ENCODE peak calls at places on chromosomes 6 and 20, in ten cellular contexts. One of them, this sample, is unnamed.

GRCh38 chr6:48626421-48626820 is 515.4 kb upstream of the PTCHD4 start:
- DNase-seq in iris pigment epithelial cell: peak; percentile 3
- DNase-seq in AG09319: no peak
- DNase-seq in Right ventricle myocardium inferior: no peak
- DNase-seq in mammary epithelial cell: no peak
- DNase-seq in HL-60: no peak
- DNase-seq in Calu3: no peak
- DNase-seq in T-helper 1 cell: no peak
- DNase-seq in psoas muscle: no peak
- DNase-seq in RPMI8226: no peak
- DNase-seq in this sample: no peak

GRCh38 chr6:133952815-133953633 is at the start of gene TBPL1:
- DNase-seq in iris pigment epithelial cell: peak; percentile 93
- DNase-seq in AG09319: peak; percentile 89
- DNase-seq in Right ventricle myocardium inferior: peak; percentile 96
- DNase-seq in mammary epithelial cell: peak; percentile 88
- DNase-seq in HL-60: peak; percentile 82
- DNase-seq in Calu3: peak; percentile 89
- DNase-seq in T-helper 1 cell: peak; percentile 81
- DNase-seq in psoas muscle: peak; percentile 94
- DNase-seq in RPMI8226: peak; percentile 90
- DNase-seq in this sample: peak; percentile 95

GRCh38 chr6:155234687-155235543 is 28.9 kb upstream of the CLDN20 start:
- DNase-seq in iris pigment epithelial cell: peak; percentile 7
- DNase-seq in AG09319: no peak
- DNase-seq in Right ventricle myocardium inferior: no peak
- DNase-seq in mammary epithelial cell: no peak
- DNase-seq in HL-60: no peak
- DNase-seq in Calu3: no peak
- DNase-seq in T-helper 1 cell: no peak
- DNase-seq in psoas muscle: no peak
- DNase-seq in RPMI8226: no peak
- DNase-seq in this sample: no peak

GRCh38 chr6:142088858-142089216 is 43.9 kb upstream of the GJE1 start:
- DNase-seq in iris pigment epithelial cell: peak; percentile 45
- DNase-seq in AG09319: no peak
- DNase-seq in Right ventricle myocardium inferior: no peak
- DNase-seq in mammary epithelial cell: peak; percentile 67
- DNase-seq in HL-60: no peak
- DNase-seq in Calu3: no peak
- DNase-seq in T-helper 1 cell: no peak
- DNase-seq in psoas muscle: no peak
- DNase-seq in RPMI8226: no peak
- DNase-seq in this sample: no peak

GRCh38 chr6:43671801-43672690 is 15.5 kb downstream of the MRPS18A start:
- DNase-seq in iris pigment epithelial cell: no peak
- DNase-seq in AG09319: no peak
- DNase-seq in Right ventricle myocardium inferior: no peak
- DNase-seq in mammary epithelial cell: no peak
- DNase-seq in HL-60: no peak
- DNase-seq in Calu3: no peak
- DNase-seq in T-helper 1 cell: no peak
- DNase-seq in psoas muscle: no peak
- DNase-seq in RPMI8226: no peak
- DNase-seq in this sample: no peak

GRCh38 chr20:63092660-63093215 is 86.0 kb upstream of the BHLHE23 start:
- DNase-seq in iris pigment epithelial cell: no peak
- DNase-seq in AG09319: no peak
- DNase-seq in Right ventricle myocardium inferior: peak; percentile 48
- DNase-seq in mammary epithelial cell: no peak
- DNase-seq in HL-60: no peak
- DNase-seq in Calu3: no peak
- DNase-seq in T-helper 1 cell: peak; percentile 1
- DNase-seq in psoas muscle: no peak
- DNase-seq in RPMI8226: peak; percentile 31
- DNase-seq in this sample: no peak

GRCh38 chr6:45049188-45049843 is 278.8 kb upstream of the RUNX2 start:
- DNase-seq in iris pigment epithelial cell: peak; percentile 54
- DNase-seq in AG09319: no peak
- DNase-seq in Right ventricle myocardium inferior: no peak
- DNase-seq in mammary epithelial cell: peak; percentile 27
- DNase-seq in HL-60: no peak
- DNase-seq in Calu3: no peak
- DNase-seq in T-helper 1 cell: no peak
- DNase-seq in psoas muscle: no peak
- DNase-seq in RPMI8226: no peak
- DNase-seq in this sample: peak; percentile 92

GRCh38 chr20:59772931-59773913 is 160.2 kb downstream of the SYCP2 start:
- DNase-seq in iris pigment epithelial cell: no peak
- DNase-seq in AG09319: no peak
- DNase-seq in Right ventricle myocardium inferior: no peak
- DNase-seq in mammary epithelial cell: no peak
- DNase-seq in HL-60: no peak
- DNase-seq in Calu3: peak; percentile 78
- DNase-seq in T-helper 1 cell: no peak
- DNase-seq in psoas muscle: no peak
- DNase-seq in RPMI8226: no peak
- DNase-seq in this sample: no peak

GRCh38 chr6:83546636-83547035 is 34.3 kb downstream of the PRSS35 start:
- DNase-seq in iris pigment epithelial cell: peak; percentile 41
- DNase-seq in AG09319: no peak
- DNase-seq in Right ventricle myocardium inferior: no peak
- DNase-seq in mammary epithelial cell: no peak
- DNase-seq in HL-60: no peak
- DNase-seq in Calu3: peak; percentile 5
- DNase-seq in T-helper 1 cell: no peak
- DNase-seq in psoas muscle: no peak
- DNase-seq in RPMI8226: no peak
- DNase-seq in this sample: no peak

GRCh38 chr20:11772226-11772730 is 145.4 kb upstream of the BTBD3 start:
- DNase-seq in iris pigment epithelial cell: no peak
- DNase-seq in AG09319: no peak
- DNase-seq in Right ventricle myocardium inferior: no peak
- DNase-seq in mammary epithelial cell: no peak
- DNase-seq in HL-60: no peak
- DNase-seq in Calu3: no peak
- DNase-seq in T-helper 1 cell: no peak
- DNase-seq in psoas muscle: no peak
- DNase-seq in RPMI8226: no peak
- DNase-seq in this sample: no peak

GRCh38 chr6:19322691-19323470 is 514.3 kb upstream of the ID4 start:
- DNase-seq in iris pigment epithelial cell: peak; percentile 77
- DNase-seq in AG09319: no peak
- DNase-seq in Right ventricle myocardium inferior: no peak
- DNase-seq in mammary epithelial cell: peak; percentile 26
- DNase-seq in HL-60: no peak
- DNase-seq in Calu3: no peak
- DNase-seq in T-helper 1 cell: no peak
- DNase-seq in psoas muscle: no peak
- DNase-seq in RPMI8226: no peak
- DNase-seq in this sample: no peak

GRCh38 chr6:149967591-149967990 is 3.8 kb downstream of the ULBP1 start:
- DNase-seq in iris pigment epithelial cell: no peak
- DNase-seq in AG09319: no peak
- DNase-seq in Right ventricle myocardium inferior: no peak
- DNase-seq in mammary epithelial cell: no peak
- DNase-seq in HL-60: no peak
- DNase-seq in Calu3: no peak
- DNase-seq in T-helper 1 cell: no peak
- DNase-seq in psoas muscle: no peak
- DNase-seq in RPMI8226: no peak
- DNase-seq in this sample: no peak

GRCh38 chr6:141498980-141499379 is 633.7 kb upstream of the GJE1 start:
- DNase-seq in iris pigment epithelial cell: peak; percentile 66
- DNase-seq in AG09319: no peak
- DNase-seq in Right ventricle myocardium inferior: no peak
- DNase-seq in mammary epithelial cell: no peak
- DNase-seq in HL-60: no peak
- DNase-seq in Calu3: no peak
- DNase-seq in T-helper 1 cell: no peak
- DNase-seq in psoas muscle: no peak
- DNase-seq in RPMI8226: no peak
- DNase-seq in this sample: no peak

This sample was measured in AML-193.